ENCODE peak calls at places on chromosome 12, in eight cellular contexts. P is HCT116, U is HepG2, C is K562, V is endothelial cell of umbilical vein, O is GM12878, T is SK-N-SH, D is H1. R is an unnamed sample.

GRCh38 chr12:2265461-2266167 is 212.8 kb downstream of the CACNA1C start:
- DNase-seq in P (no peak), U (no peak), C (no peak), V (no peak), O (no peak), T (peak; percentile 50), D (no peak), R (no peak)

GRCh38 chr12:55972045-55972843 is 1.6 kb upstream of the RAB5B start:
- DNase-seq in P (no peak), U (peak; percentile 60), C (peak; percentile 41), V (no peak), O (no peak), T (no peak), D (no peak), R (no peak)

GRCh38 chr12:18275974-18276373 is 14.7 kb downstream of the PIK3C2G start:
- DNase-seq in P (peak; percentile 4), U (no peak), C (no peak), V (no peak), O (no peak), T (no peak), D (no peak), R (no peak)

GRCh38 chr12:19712041-19712440 is 272.7 kb downstream of the AEBP2 start:
- DNase-seq in P (peak; percentile 33), U (no peak), C (no peak), V (peak; percentile 70), O (no peak), T (no peak), D (no peak), R (no peak)

GRCh38 chr12:92080390-92081285 is 65.0 kb downstream of the BTG1 start:
- DNase-seq in P (peak; percentile 51), U (no peak), C (no peak), V (no peak), O (no peak), T (no peak), D (no peak), R (peak; percentile 35)

GRCh38 chr12:125515887-125516286 is 450.7 kb downstream of the AACS start:
- DNase-seq in P (no peak), U (no peak), C (no peak), V (no peak), O (no peak), T (no peak), D (no peak), R (no peak)

GRCh38 chr12:132250707-132251106 is 78.7 kb downstream of the GALNT9 start:
- DNase-seq in P (no peak), U (no peak), C (no peak), V (no peak), O (no peak), T (no peak), D (no peak), R (no peak)

GRCh38 chr12:69933115-69933552 is 108.1 kb downstream of the MYRFL start:
- DNase-seq in P (no peak), U (no peak), C (no peak), V (no peak), O (no peak), T (no peak), D (peak; percentile 63), R (no peak)

DNA sequence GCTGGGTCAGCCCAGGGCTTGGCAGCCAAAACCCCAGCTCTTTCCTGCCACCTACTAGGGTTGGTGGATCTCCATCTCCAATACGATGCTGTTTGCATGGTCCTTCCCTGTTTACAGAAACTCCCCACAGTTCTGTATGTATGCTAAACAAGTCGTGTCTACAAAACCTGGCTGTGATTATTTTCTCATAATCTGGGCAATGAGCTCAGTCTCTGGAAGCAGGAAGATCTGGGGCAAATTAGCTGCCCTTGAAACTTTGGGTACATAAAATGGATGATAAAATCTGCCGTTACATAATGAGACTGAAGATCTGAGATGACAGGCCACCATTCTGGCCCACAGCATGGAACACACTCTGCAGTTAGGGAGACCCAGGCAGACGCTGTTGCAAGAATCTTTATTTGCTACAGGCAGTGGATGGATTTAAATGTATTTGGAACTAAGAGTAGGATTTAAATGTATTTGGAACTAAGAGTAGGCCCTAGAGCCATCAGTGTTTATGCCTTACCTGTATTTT is 31.7 kb downstream of the ACADS start:
- DNase-seq in P (no peak), U (no peak), C (no peak), V (no peak), O (no peak), T (peak; percentile 50), D (no peak), R (no peak)
- H3K9ac ChIP-seq in P (no peak overlapping the region), U (no peak overlapping the region), C (no peak overlapping the region), V (no peak overlapping the region), O (no peak overlapping the region), T (no peak overlapping the region), D (no peak overlapping the region), R (no peak overlapping the region)

GRCh38 chr12:15163577-15163976 is 57.6 kb downstream of the RERG start:
- DNase-seq in P (no peak), U (no peak), C (no peak), V (no peak), O (no peak), T (no peak), D (no peak), R (no peak)

GRCh38 chr12:15163001-15163400 is 58.2 kb downstream of the RERG start:
- DNase-seq in P (no peak), U (no peak), C (no peak), V (no peak), O (no peak), T (no peak), D (no peak), R (no peak)

GRCh38 chr12:15168279-15168678 is 52.9 kb downstream of the RERG start:
- DNase-seq in P (no peak), U (no peak), C (no peak), V (no peak), O (no peak), T (no peak), D (no peak), R (no peak)

DNA sequence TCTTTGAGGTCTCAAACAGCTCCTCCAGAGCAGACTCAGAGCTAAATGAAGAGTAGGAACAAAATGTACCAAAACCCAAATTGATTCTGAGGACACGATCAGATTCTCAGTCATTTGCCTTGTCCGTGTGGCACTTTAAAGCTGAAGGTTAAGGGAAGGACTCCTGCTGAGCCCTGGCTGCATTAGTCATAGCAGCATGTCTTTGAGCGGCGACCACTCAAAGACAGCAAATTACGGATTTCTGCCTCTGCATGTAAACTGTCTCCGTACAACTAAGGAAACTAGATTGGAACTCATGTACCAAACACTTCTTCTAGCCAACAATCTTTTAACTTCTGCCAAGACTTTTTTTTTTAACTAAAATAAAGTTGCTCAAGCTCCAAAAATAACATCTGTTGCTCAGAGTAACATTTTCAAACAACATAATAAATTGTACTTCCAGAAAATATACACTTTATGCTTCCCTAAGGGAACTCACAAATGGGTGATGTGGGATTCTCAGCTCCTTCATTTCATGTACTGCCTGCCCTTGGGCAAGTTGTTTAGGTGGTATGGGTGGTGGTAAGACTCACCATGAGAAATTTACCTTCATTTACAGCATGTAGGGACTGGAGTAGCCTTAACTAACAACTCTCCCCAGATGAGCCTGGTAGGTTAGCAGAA is 56.1 kb downstream of the RERG start:
- DNase-seq in P (no peak), U (no peak), C (no peak), V (no peak), O (no peak), T (no peak), D (no peak), R (no peak)
- TF ChIP-seq POLR2AphosphoS5 in P (no peak), U (no peak), C (no peak), V (no peak), O (no peak), T (no peak), D (no peak), R (no peak)

GRCh38 chr12:27906658-27907473 is 65.7 kb downstream of the PTHLH start:
- DNase-seq in P (no peak), U (no peak), C (peak; percentile 14), V (no peak), O (no peak), T (no peak), D (no peak), R (no peak)

GRCh38 chr12:27907766-27908165 is 64.8 kb downstream of the PTHLH start:
- DNase-seq in P (no peak), U (no peak), C (no peak), V (no peak), O (no peak), T (no peak), D (no peak), R (no peak)

GRCh38 chr12:27902651-27903050 is 69.9 kb downstream of the PTHLH start:
- DNase-seq in P (no peak), U (no peak), C (no peak), V (no peak), O (no peak), T (no peak), D (no peak), R (no peak)

GRCh38 chr12:27906127-27906500 is 66.4 kb downstream of the PTHLH start:
- DNase-seq in P (no peak), U (no peak), C (peak; percentile 27), V (no peak), O (no peak), T (no peak), D (no peak), R (no peak)

DNA sequence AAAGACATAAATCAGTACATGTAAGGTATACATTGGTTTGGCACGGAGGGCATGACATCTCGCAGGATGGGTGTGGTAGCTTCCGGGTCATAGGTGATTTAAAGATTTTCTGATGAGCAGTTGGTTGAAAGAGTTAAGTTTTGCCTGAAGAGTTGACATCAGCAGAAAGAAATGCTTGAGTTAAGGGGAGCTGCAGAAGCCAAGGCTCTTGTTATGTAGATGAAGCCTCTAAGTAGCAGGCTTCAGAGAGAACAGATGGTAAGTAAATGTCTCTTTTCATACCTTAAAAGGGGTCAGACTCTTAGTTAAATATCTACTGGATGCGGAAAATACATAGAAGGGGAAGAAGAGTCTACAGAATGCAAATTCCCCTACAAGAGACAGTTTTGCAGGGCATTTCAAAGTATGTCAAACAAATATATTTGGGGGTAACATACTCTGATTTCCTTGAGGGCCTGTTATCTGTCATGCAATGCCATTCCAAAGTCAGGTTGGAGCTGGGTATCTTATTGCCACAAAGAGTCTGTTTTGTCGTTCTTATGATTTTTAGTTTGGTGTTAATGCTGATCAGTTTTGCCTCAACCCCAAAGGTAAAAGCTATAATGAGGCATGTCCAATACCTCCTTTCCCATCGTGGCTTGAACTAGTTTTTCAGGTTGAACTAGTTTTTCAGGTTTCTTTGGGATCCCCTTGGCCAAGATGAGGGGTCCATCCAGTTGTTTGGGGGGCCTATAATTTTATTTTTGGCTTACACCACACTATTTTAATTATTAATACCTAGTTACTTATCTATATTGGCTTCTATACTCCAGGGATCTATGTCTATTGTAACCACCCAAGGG is 67.0 kb downstream of the PTHLH start:
- DNase-seq in P (no peak), U (no peak), C (no peak), V (no peak), O (no peak), T (no peak), D (no peak), R (no peak)
- H3K27ac ChIP-seq in P (no peak overlapping the region), U (no peak overlapping the region), C (no peak overlapping the region), V (no peak overlapping the region), O (no peak overlapping the region), T (no peak overlapping the region), D (peak overlapping the region; percentile 22), R (no peak overlapping the region)

GRCh38 chr12:131229426-131230339 is 276.0 kb downstream of the ADGRD1 start:
- DNase-seq in P (no peak), U (no peak), C (peak; percentile 89), V (no peak), O (no peak), T (peak; percentile 92), D (peak; percentile 63), R (no peak)
- H3K9ac ChIP-seq in P (no peak overlapping the region), U (no peak overlapping the region), C (peak overlapping the region; percentile 90), V (no peak overlapping the region), O (no peak overlapping the region), T (no peak overlapping the region), D (no peak overlapping the region), R (no peak overlapping the region)

GRCh38 chr12:57751432-57751787 is 700 bp downstream of the CDK4 start:
- DNase-seq in P (no peak), U (no peak), C (no peak), V (no peak), O (no peak), T (no peak), D (no peak), R (no peak)
- TF ChIP-seq POLR2AphosphoS5 in P (no peak), U (no peak), C (no peak), V (no peak), O (no peak), T (no peak), D (no peak), R (no peak)

R was measured in SK-N-MC.